ENCODE peak calls at places on chromosomes 11 and 22, in six cellular contexts. Q, A, B, X, S and M are unnamed samples.

GRCh38 chr11:35935390-35935789 is 8.5 kb upstream of the LDLRAD3 start:
- DNase-seq in X (no peak), Q (no peak), S (no peak), B (no peak), A (no peak), M (no peak)

GRCh38 chr11:11520231-11521015 is 101.4 kb downstream of the GALNT18 start:
- DNase-seq in X (no peak), A (no peak), S (no peak), B (no peak), Q (no peak), M (no peak)

GRCh38 chr11:17013548-17014320 is 480 bp downstream of the PLEKHA7 start:
- DNase-seq in S (peak), Q (no peak), X (peak), A (no peak), B (no peak), M (no peak)

GRCh38 chr11:106031936-106032335 is 9.9 kb upstream of the MSANTD4 start:
- DNase-seq in A (no peak), X (no peak), B (no peak), Q (no peak), S (no peak), M (no peak)

GRCh38 chr11:114040706-114041211 is 18.8 kb upstream of the ZBTB16 start:
- DNase-seq in B (no peak), A (no peak), X (no peak), Q (no peak), S (no peak), M (no peak)

GRCh38 chr22:33569547-33569946 is 350.7 kb downstream of the LARGE1 start:
- DNase-seq in A (no peak), X (no peak), S (no peak), B (no peak), Q (no peak), M (no peak)

GRCh38 chr11:68584097-68584496 is 100.2 kb upstream of the GAL start:
- DNase-seq in Q (no peak), B (no peak), S (peak), X (peak), A (peak), M (peak)

GRCh38 chr11:75325713-75326438 is 25.6 kb downstream of the ARRB1 start:
- DNase-seq in X (peak), A (no peak), Q (no peak), S (peak), B (peak), M (peak)

GRCh38 chr11:17403977-17404759 is 15.7 kb upstream of the KCNJ11 start:
- DNase-seq in A (no peak), X (no peak), S (no peak), Q (no peak), B (no peak), M (no peak)

GRCh38 chr11:120167659-120168058 is 29.7 kb upstream of the TRIM29 start:
- DNase-seq in Q (no peak), S (no peak), B (no peak), A (no peak), X (no peak), M (no peak)

GRCh38 chr22:46436595-46437163 is 100.7 kb downstream of the CELSR1 start:
- DNase-seq in X (no peak), A (no peak), Q (no peak), B (no peak), S (no peak), M (no peak)

GRCh38 chr11:64877390-64878222 is 815 bp downstream of the EHD1 start:
- DNase-seq in A (no peak), B (no peak), X (peak), S (no peak), Q (no peak), M (no peak)

GRCh38 chr22:49677495-49677889 is 150.2 kb downstream of the BRD1 start:
- DNase-seq in S (no peak), B (no peak), X (no peak), A (no peak), Q (no peak), M (peak)

GRCh38 chr11:124793466-124794278 is 6.5 kb downstream of the MSANTD2 start:
- DNase-seq in S (no peak), B (no peak), X (peak), A (peak), Q (no peak), M (no peak)

GRCh38 chr11:210122-210802 is 2.8 kb downstream of the RIC8A start:
- DNase-seq in B (peak), Q (no peak), S (no peak), X (no peak), A (no peak), M (no peak)

GRCh38 chr11:127601578-127601977 is 601.0 kb upstream of the KIRREL3 start:
- DNase-seq in B (no peak), X (no peak), S (no peak), A (no peak), Q (no peak), M (no peak)

GRCh38 chr22:39713799-39714290 is 143.3 kb downstream of the CACNA1I start:
- DNase-seq in B (no peak), Q (no peak), X (no peak), S (no peak), A (no peak), M (no peak)

GRCh38 chr22:22061085-22062077 is 78.8 kb upstream of the TOP3B start:
- DNase-seq in B (no peak), A (no peak), S (no peak), X (no peak), Q (no peak), M (peak)

GRCh38 chr11:92222701-92223100 is 1.9 kb upstream of the FAT3 start:
- DNase-seq in A (no peak), Q (no peak), S (no peak), X (no peak), B (no peak), M (no peak)

GRCh38 chr22:22803285-22803853 is 84.2 kb upstream of the IGLL5 start:
- DNase-seq in S (no peak), Q (no peak), A (no peak), B (no peak), X (no peak), M (no peak)

GRCh38 chr11:121762820-121763219 is 310.1 kb upstream of the SORL1-AS1 start:
- DNase-seq in Q (no peak), S (no peak), X (no peak), A (no peak), B (no peak), M (no peak)

GRCh38 chr11:61702701-61703312 is 22.6 kb downstream of the DAGLA start:
- DNase-seq in Q (no peak), A (no peak), X (no peak), S (no peak), B (no peak), M (no peak)

GRCh38 chr22:48734961-48735360 is 1092.7 kb downstream of the BRD1 start:
- DNase-seq in Q (no peak), A (no peak), X (no peak), B (no peak), S (no peak), M (no peak)

GRCh38 chr11:112554586-112554985 is 293.9 kb upstream of the PLET1 start:
- DNase-seq in Q (no peak), B (no peak), S (no peak), A (no peak), X (no peak), M (no peak)